ENCODE peak calls at places on chromosomes 4 and X, in six cellular contexts. One of them, this sample, is unnamed. For H3K4me1 and H3K27me3, the result is how much of the 10 kb centered on the place peaks cover.

GRCh38 chrX:5474282-5474681 is 754.4 kb downstream of the NLGN4X start:
- DNase-seq in HCT116: no peak
- DNase-seq in psoas muscle: no peak
- DNase-seq in testis: no peak
- DNase-seq in heart right ventricle: no peak
- DNase-seq in aorta: no peak
- DNase-seq in this sample: no peak

GRCh38 chrX:54758114-54759055 is 39.7 kb downstream of the ITIH6 start:
- DNase-seq in psoas muscle: no peak
- DNase-seq in aorta: no peak
- DNase-seq in testis: no peak
- DNase-seq in HCT116: no peak
- DNase-seq in heart right ventricle: no peak
- DNase-seq in this sample: no peak

GRCh38 chrX:18931972-18932371 is 51.9 kb downstream of the PHKA2 start:
- DNase-seq in HCT116: no peak
- DNase-seq in testis: no peak
- DNase-seq in aorta: no peak
- DNase-seq in heart right ventricle: peak
- DNase-seq in psoas muscle: no peak
- DNase-seq in this sample: peak

GRCh38 chr4:116599859-116600258 is 485.5 kb downstream of the TRAM1L1 start:
- DNase-seq in testis: peak
- DNase-seq in psoas muscle: peak
- DNase-seq in HCT116: no peak
- DNase-seq in aorta: no peak
- DNase-seq in heart right ventricle: no peak
- DNase-seq in this sample: no peak

GRCh38 chrX:68989865-68990606 is 161.2 kb downstream of the EFNB1 start:
- DNase-seq in aorta: peak
- DNase-seq in psoas muscle: no peak
- DNase-seq in testis: peak
- DNase-seq in heart right ventricle: peak
- DNase-seq in HCT116: no peak
- DNase-seq in this sample: no peak

GRCh38 chr4:183806341-183806740 is 98.8 kb upstream of the STOX2 start:
- DNase-seq in heart right ventricle: no peak
- DNase-seq in HCT116: no peak
- DNase-seq in psoas muscle: no peak
- DNase-seq in aorta: no peak
- DNase-seq in testis: no peak
- DNase-seq in this sample: peak

GRCh38 chr4:57249083-57249482 is 138.9 kb upstream of the IGFBP7 start:
- DNase-seq in psoas muscle: no peak
- DNase-seq in testis: no peak
- DNase-seq in HCT116: no peak
- DNase-seq in aorta: no peak
- DNase-seq in heart right ventricle: no peak
- DNase-seq in this sample: no peak

GRCh38 chr4:150252741-150253140 is 174.5 kb downstream of the DCLK2 start:
- DNase-seq in HCT116: no peak
- DNase-seq in testis: no peak
- DNase-seq in psoas muscle: no peak
- DNase-seq in aorta: no peak
- DNase-seq in heart right ventricle: no peak
- DNase-seq in this sample: no peak

GRCh38 chr4:102586644-102587021 is 85.5 kb downstream of the NFKB1 start:
- DNase-seq in heart right ventricle: no peak
- DNase-seq in aorta: no peak
- DNase-seq in psoas muscle: no peak
- DNase-seq in testis: no peak
- DNase-seq in HCT116: no peak
- DNase-seq in this sample: no peak

GRCh38 chr4:39637572-39638357 is 900 bp downstream of the SMIM14 start:
- DNase-seq in HCT116: peak
- DNase-seq in testis: peak
- DNase-seq in heart right ventricle: peak
- DNase-seq in aorta: peak
- DNase-seq in psoas muscle: peak
- DNase-seq in this sample: peak

GRCh38 chr4:38034986-38035882 is 75.0 kb downstream of the PTTG2 start:
- DNase-seq in HCT116: peak
- DNase-seq in aorta: no peak
- DNase-seq in psoas muscle: no peak
- DNase-seq in testis: peak
- DNase-seq in heart right ventricle: peak
- DNase-seq in this sample: no peak

GRCh38 chr4:157819693-157820464 is 352.9 kb downstream of the GASK1B start:
- DNase-seq in testis: peak
- DNase-seq in HCT116: no peak
- DNase-seq in psoas muscle: no peak
- DNase-seq in heart right ventricle: no peak
- DNase-seq in aorta: no peak
- DNase-seq in this sample: no peak

GRCh38 chr4:122917731-122918130 is 4.7 kb downstream of the NUDT6 start:
- DNase-seq in aorta: no peak
- DNase-seq in testis: no peak
- DNase-seq in psoas muscle: no peak
- DNase-seq in heart right ventricle: no peak
- DNase-seq in HCT116: no peak
- DNase-seq in this sample: no peak

GRCh38 chrX:46791927-46792825 is 33.3 kb upstream of the SLC9A7 start:
- DNase-seq in heart right ventricle: no peak
- DNase-seq in psoas muscle: no peak
- DNase-seq in testis: no peak
- DNase-seq in aorta: peak
- DNase-seq in HCT116: peak
- DNase-seq in this sample: no peak

GRCh38 chr4:83858121-83858520 is 322.2 kb downstream of the GPAT3 start:
- DNase-seq in heart right ventricle: no peak
- DNase-seq in HCT116: no peak
- DNase-seq in aorta: no peak
- DNase-seq in psoas muscle: no peak
- DNase-seq in testis: no peak
- DNase-seq in this sample: no peak

GRCh38 chrX:134749651-134750450 is 91.6 kb upstream of the PLAC1 start:
- DNase-seq in testis: no peak
- DNase-seq in psoas muscle: no peak
- DNase-seq in HCT116: no peak
- DNase-seq in heart right ventricle: no peak
- DNase-seq in aorta: no peak
- DNase-seq in this sample: no peak

GRCh38 chr4:139776235-139776634 is 110.6 kb downstream of the MGST2 start:
- DNase-seq in psoas muscle: no peak
- DNase-seq in testis: no peak
- DNase-seq in HCT116: no peak
- DNase-seq in heart right ventricle: no peak
- DNase-seq in aorta: no peak
- DNase-seq in this sample: no peak
- H3K4me1 ChIP-seq in psoas muscle: under half
- H3K4me1 ChIP-seq in testis: under half
- H3K4me1 ChIP-seq in HCT116: under half
- H3K4me1 ChIP-seq in heart right ventricle: under half
- H3K4me1 ChIP-seq in aorta: under half
- H3K4me1 ChIP-seq in this sample: under half

GRCh38 chr4:8896071-8896470 is 24.4 kb upstream of the HMX1 start:
- DNase-seq in aorta: no peak
- DNase-seq in testis: no peak
- DNase-seq in psoas muscle: no peak
- DNase-seq in HCT116: no peak
- DNase-seq in heart right ventricle: no peak
- DNase-seq in this sample: no peak

GRCh38 chr4:8895295-8895694 is 23.7 kb upstream of the HMX1 start:
- DNase-seq in aorta: no peak
- DNase-seq in testis: no peak
- DNase-seq in psoas muscle: no peak
- DNase-seq in HCT116: no peak
- DNase-seq in heart right ventricle: no peak
- DNase-seq in this sample: no peak

GRCh38 chr4:8893227-8893623 is 21.6 kb upstream of the HMX1 start:
- DNase-seq in testis: no peak
- DNase-seq in psoas muscle: no peak
- DNase-seq in aorta: no peak
- DNase-seq in HCT116: no peak
- DNase-seq in heart right ventricle: no peak
- DNase-seq in this sample: no peak

GRCh38 chr4:8893624-8894423 is 22.2 kb upstream of the HMX1 start:
- DNase-seq in HCT116: no peak
- DNase-seq in heart right ventricle: no peak
- DNase-seq in testis: no peak
- DNase-seq in psoas muscle: no peak
- DNase-seq in aorta: no peak
- DNase-seq in this sample: no peak

GRCh38 chr4:8894424-8894816 is 22.8 kb upstream of the HMX1 start:
- DNase-seq in heart right ventricle: no peak
- DNase-seq in testis: no peak
- DNase-seq in HCT116: no peak
- DNase-seq in aorta: no peak
- DNase-seq in psoas muscle: no peak
- DNase-seq in this sample: no peak
- H3K27me3 ChIP-seq in heart right ventricle: half or more
- H3K27me3 ChIP-seq in testis: under half
- H3K27me3 ChIP-seq in HCT116: under half
- H3K27me3 ChIP-seq in aorta: under half
- H3K27me3 ChIP-seq in psoas muscle: half or more
- H3K27me3 ChIP-seq in this sample: under half

GRCh38 chr4:3368841-3369760 is 72.7 kb upstream of the HGFAC start:
- DNase-seq in psoas muscle: no peak
- DNase-seq in aorta: no peak
- DNase-seq in heart right ventricle: no peak
- DNase-seq in HCT116: no peak
- DNase-seq in testis: no peak
- DNase-seq in this sample: no peak
- H3K4me3 ChIP-seq in psoas muscle: peak
- H3K4me3 ChIP-seq in aorta: peak
- H3K4me3 ChIP-seq in heart right ventricle: peak
- H3K4me3 ChIP-seq in HCT116: no peak
- H3K4me3 ChIP-seq in testis: no peak
- H3K4me3 ChIP-seq in this sample: no peak

DNA sequence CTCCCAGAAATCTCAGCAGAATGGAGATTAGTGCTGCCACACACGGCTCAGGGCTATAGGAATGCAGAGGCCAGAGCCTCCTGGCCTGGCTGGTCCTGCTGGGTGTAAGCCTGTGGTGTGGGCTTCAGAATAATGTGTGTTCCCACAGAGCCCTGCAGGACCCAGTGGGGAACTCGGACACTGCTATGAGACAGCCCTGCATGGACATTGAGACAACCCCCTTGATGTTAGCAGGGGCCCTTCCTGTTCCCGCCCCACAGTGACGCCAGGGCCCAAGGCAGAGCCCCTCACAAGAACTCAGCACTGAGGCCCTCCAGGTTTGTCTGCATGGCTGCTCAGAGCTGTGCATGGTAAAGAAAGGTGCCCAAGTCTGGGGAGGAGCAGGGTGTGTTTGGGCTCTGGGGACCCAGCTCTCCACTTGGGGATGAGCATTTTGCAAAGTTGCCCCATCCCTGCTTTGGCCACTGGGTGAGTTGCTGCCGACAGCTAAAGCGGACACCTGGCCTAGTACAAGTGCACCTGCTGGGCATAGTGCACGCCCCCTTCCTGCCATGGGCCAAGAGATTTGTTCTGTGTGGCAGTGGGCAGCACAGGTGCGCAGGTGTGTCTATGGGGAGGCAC is 1.9 kb upstream of the MXD4 start:
- DNase-seq in heart right ventricle: no peak
- DNase-seq in aorta: peak
- DNase-seq in testis: no peak
- DNase-seq in psoas muscle: peak
- DNase-seq in HCT116: no peak
- DNase-seq in this sample: peak
- H3K4me1 ChIP-seq in heart right ventricle: under half
- H3K4me1 ChIP-seq in aorta: under half
- H3K4me1 ChIP-seq in testis: under half
- H3K4me1 ChIP-seq in psoas muscle: half or more
- H3K4me1 ChIP-seq in HCT116: under half
- H3K4me1 ChIP-seq in this sample: under half

GRCh38 chrX:153638436-153639176 is 8.4 kb upstream of the DUSP9 start:
- DNase-seq in testis: no peak
- DNase-seq in heart right ventricle: no peak
- DNase-seq in psoas muscle: no peak
- DNase-seq in HCT116: no peak
- DNase-seq in aorta: no peak
- DNase-seq in this sample: no peak

GRCh38 chrX:153640736-153641574 is 6.0 kb upstream of the DUSP9 start:
- DNase-seq in heart right ventricle: no peak
- DNase-seq in HCT116: no peak
- DNase-seq in psoas muscle: no peak
- DNase-seq in aorta: peak
- DNase-seq in testis: no peak
- DNase-seq in this sample: peak

GRCh38 chrX:153641575-153642312 is 5.3 kb upstream of the DUSP9 start:
- DNase-seq in testis: no peak
- DNase-seq in psoas muscle: no peak
- DNase-seq in heart right ventricle: no peak
- DNase-seq in aorta: peak
- DNase-seq in HCT116: no peak
- DNase-seq in this sample: no peak

GRCh38 chrX:153639177-153640044 is 7.6 kb upstream of the DUSP9 start:
- DNase-seq in heart right ventricle: no peak
- DNase-seq in HCT116: no peak
- DNase-seq in psoas muscle: no peak
- DNase-seq in testis: no peak
- DNase-seq in aorta: peak
- DNase-seq in this sample: no peak

DNA sequence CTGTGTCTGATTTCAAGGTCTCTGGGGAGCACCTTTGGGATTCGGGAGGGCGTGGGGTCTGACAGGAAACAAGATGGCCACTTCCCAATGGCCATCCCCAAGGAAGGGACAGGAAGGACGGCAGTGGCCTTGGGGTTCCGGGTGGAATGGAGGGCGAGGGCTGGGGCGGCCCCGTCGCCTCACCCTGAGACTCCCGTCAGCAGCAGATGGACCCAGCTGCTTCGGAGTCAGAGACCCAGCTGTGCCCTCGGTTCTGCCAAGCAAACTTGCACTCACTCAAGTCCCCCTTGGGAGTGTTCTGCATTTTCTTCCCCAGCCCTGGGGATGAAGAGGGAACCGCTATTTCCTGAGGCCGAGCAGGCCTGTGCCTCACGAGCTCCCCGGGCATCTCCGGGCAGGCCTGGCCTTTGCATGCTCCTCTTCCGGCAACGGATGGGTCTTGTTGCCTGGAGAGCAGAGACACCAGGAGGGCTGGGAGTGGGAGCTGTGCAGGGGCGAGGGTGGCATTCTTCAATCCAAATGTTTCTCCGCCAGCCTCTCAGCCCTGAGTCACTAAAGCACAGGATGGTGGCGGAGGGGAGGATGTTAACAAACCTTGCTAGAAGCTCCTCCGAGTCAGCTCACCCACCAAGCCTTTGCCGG is 6.8 kb upstream of the DUSP9 start:
- DNase-seq in HCT116: no peak
- DNase-seq in psoas muscle: no peak
- DNase-seq in aorta: no peak
- DNase-seq in testis: no peak
- DNase-seq in heart right ventricle: no peak
- DNase-seq in this sample: no peak
- H3K27me3 ChIP-seq in HCT116: under half
- H3K27me3 ChIP-seq in psoas muscle: under half
- H3K27me3 ChIP-seq in aorta: under half
- H3K27me3 ChIP-seq in testis: under half
- H3K27me3 ChIP-seq in heart right ventricle: under half
- H3K27me3 ChIP-seq in this sample: under half

This sample was measured in adrenal gland.